ENCODE peak calls at places on chromosome 4, in seven cellular contexts. Q, Y, K, N, Z, J and L are unnamed samples.
A peak's percentile ranks its signal among the peaks of the same experiment; 100 is the strongest.

GRCh38 chr4:174532479-174532878 is 10.2 kb upstream of the HPGD start:
- DNase-seq in Q (no peak), Y (no peak), K (no peak), N (no peak), Z (no peak), J (no peak), L (no peak)

GRCh38 chr4:174256277-174256713 is 27.2 kb downstream of the FBXO8 start:
- DNase-seq in Q (no peak), Y (no peak), K (no peak), N (no peak), Z (no peak), J (peak; percentile 5), L (no peak)

GRCh38 chr4:88415982-88416381 is 37.3 kb downstream of the HERC6 start:
- DNase-seq in Q (no peak), Y (no peak), K (no peak), N (no peak), Z (no peak), J (no peak), L (no peak)

GRCh38 chr4:185638548-185639301 is 103.4 kb upstream of the PDLIM3 start:
- DNase-seq in Q (no peak), Y (no peak), K (no peak), N (no peak), Z (no peak), J (no peak), L (no peak)

GRCh38 chr4:1538096-1538410 is 131.8 kb upstream of the NKX1-1 start:
- DNase-seq in Q (no peak), Y (no peak), K (no peak), N (no peak), Z (no peak), J (no peak), L (no peak)

GRCh38 chr4:41428941-41429669 is 108.9 kb upstream of the LIMCH1 start:
- DNase-seq in Q (no peak), Y (peak; percentile 78), K (no peak), N (no peak), Z (peak; percentile 23), J (no peak), L (no peak)

GRCh38 chr4:182015893-182016292 is 227.3 kb upstream of the TENM3 start:
- DNase-seq in Q (no peak), Y (no peak), K (no peak), N (no peak), Z (no peak), J (peak; percentile 3), L (no peak)

GRCh38 chr4:95243892-95244291 is 304.9 kb downstream of the UNC5C start:
- DNase-seq in Q (no peak), Y (no peak), K (no peak), N (no peak), Z (no peak), J (no peak), L (no peak)

GRCh38 chr4:80097395-80098177 is 24.6 kb upstream of the ANTXR2 start:
- DNase-seq in Q (no peak), Y (no peak), K (no peak), N (no peak), Z (peak; percentile 64), J (no peak), L (no peak)

GRCh38 chr4:169282429-169283113 is 11.8 kb upstream of the SH3RF1 start:
- DNase-seq in Q (no peak), Y (no peak), K (no peak), N (no peak), Z (no peak), J (no peak), L (no peak)

GRCh38 chr4:138751290-138751689 is 264.3 kb upstream of the NOCT start:
- DNase-seq in Q (no peak), Y (no peak), K (no peak), N (no peak), Z (no peak), J (no peak), L (no peak)

GRCh38 chr4:155433636-155434360 is 57.0 kb upstream of the MAP9 start:
- DNase-seq in Q (no peak), Y (no peak), K (no peak), N (no peak), Z (no peak), J (peak; percentile 68), L (no peak)

GRCh38 chr4:80268936-80269335 is 2.5 kb downstream of the FGF5 start:
- DNase-seq in Q (no peak), Y (no peak), K (no peak), N (no peak), Z (no peak), J (no peak), L (no peak)

GRCh38 chr4:69458184-69458826 is 37.4 kb downstream of the UGT2B4 start:
- DNase-seq in Q (no peak), Y (no peak), K (no peak), N (no peak), Z (no peak), J (no peak), L (no peak)